ENCODE peak calls at places on chromosomes 12 and 14, in ten cellular contexts. C is trophoblast cell, F is cardiac fibroblast, X is A549, L is MM.1S, O is kidney epithelial cell, K is GM23338, N is neuronal stem cell, W is kidney, V is GM12865. S is an unnamed sample.

GRCh38 chr14:58280954-58281787 is 17.2 kb upstream of the ARID4A start:
- DNase-seq in X (peak; percentile 28), V (peak; percentile 22), W (no peak), K (no peak), F (peak; percentile 96), L (no peak), O (peak; percentile 93), N (no peak), C (peak; percentile 39), S (peak; percentile 98)

GRCh38 chr14:75200451-75200850 is 24.0 kb upstream of the TMED10 start:
- DNase-seq in W (peak; percentile 78), N (no peak), C (peak; percentile 87), K (no peak), F (no peak), V (no peak), L (no peak), X (no peak), O (no peak), S (no peak)

GRCh38 chr12:62834971-62835547 is 99.9 kb downstream of the PPM1H start:
- DNase-seq in N (peak; percentile 46), O (peak; percentile 39), V (peak; percentile 73), L (no peak), X (no peak), C (no peak), K (no peak), W (no peak), F (peak; percentile 58), S (peak; percentile 81)

GRCh38 chr12:87127272-87127671 is 871.1 kb upstream of the MGAT4C start:
- DNase-seq in V (no peak), C (no peak), L (no peak), F (peak; percentile 31), N (no peak), X (no peak), K (no peak), W (no peak), O (no peak), S (no peak)

GRCh38 chr14:59870277-59871165 is at the start of gene RTN1:
- DNase-seq in W (peak; percentile 88), L (peak; percentile 24), F (peak; percentile 27), X (no peak), V (peak; percentile 51), N (peak; percentile 65), O (no peak), C (peak; percentile 54), K (peak; percentile 85), S (no peak)

GRCh38 chr12:124399622-124400021 is 104.7 kb downstream of the RFLNA start:
- DNase-seq in X (peak; percentile 69), F (peak; percentile 40), O (no peak), V (peak; percentile 23), W (no peak), K (peak; percentile 75), N (peak; percentile 36), L (no peak), C (peak; percentile 62), S (no peak)

GRCh38 chr12:88998421-88998820 is 353.9 kb downstream of the DUSP6 start:
- DNase-seq in W (no peak), O (no peak), L (peak; percentile 60), N (no peak), X (no peak), K (no peak), C (no peak), F (peak; percentile 53), V (no peak), S (no peak)

GRCh38 chr12:49966511-49967041 is 4.9 kb downstream of the AQP5 start:
- DNase-seq in O (no peak), K (no peak), L (no peak), V (no peak), X (no peak), F (no peak), W (no peak), N (no peak), C (no peak), S (no peak)

GRCh38 chr12:109736552-109737108 is 23.0 kb downstream of the FAM222A start:
- DNase-seq in W (peak; percentile 82), F (peak; percentile 57), V (no peak), L (no peak), X (no peak), C (peak; percentile 36), N (peak; percentile 83), K (peak; percentile 95), O (peak; percentile 56), S (no peak)

GRCh38 chr12:61993734-61994345 is 266.4 kb upstream of the USP15 start:
- DNase-seq in X (no peak), L (peak; percentile 26), F (peak; percentile 11), O (no peak), V (peak; percentile 43), K (peak; percentile 77), W (no peak), N (peak; percentile 47), C (peak; percentile 53), S (no peak)

GRCh38 chr12:117311-117710 is 50.7 kb downstream of the IQSEC3 start:
- DNase-seq in X (no peak), W (no peak), K (no peak), V (no peak), C (no peak), F (no peak), N (no peak), L (no peak), O (no peak), S (no peak)

GRCh38 chr12:389138-390096 is at the start of gene KDM5A:
- DNase-seq in C (peak; percentile 96), N (peak; percentile 96), L (peak; percentile 93), F (peak; percentile 96), X (peak; percentile 92), W (peak; percentile 96), V (peak; percentile 95), O (no peak), K (peak; percentile 97), S (peak; percentile 74)

DNA sequence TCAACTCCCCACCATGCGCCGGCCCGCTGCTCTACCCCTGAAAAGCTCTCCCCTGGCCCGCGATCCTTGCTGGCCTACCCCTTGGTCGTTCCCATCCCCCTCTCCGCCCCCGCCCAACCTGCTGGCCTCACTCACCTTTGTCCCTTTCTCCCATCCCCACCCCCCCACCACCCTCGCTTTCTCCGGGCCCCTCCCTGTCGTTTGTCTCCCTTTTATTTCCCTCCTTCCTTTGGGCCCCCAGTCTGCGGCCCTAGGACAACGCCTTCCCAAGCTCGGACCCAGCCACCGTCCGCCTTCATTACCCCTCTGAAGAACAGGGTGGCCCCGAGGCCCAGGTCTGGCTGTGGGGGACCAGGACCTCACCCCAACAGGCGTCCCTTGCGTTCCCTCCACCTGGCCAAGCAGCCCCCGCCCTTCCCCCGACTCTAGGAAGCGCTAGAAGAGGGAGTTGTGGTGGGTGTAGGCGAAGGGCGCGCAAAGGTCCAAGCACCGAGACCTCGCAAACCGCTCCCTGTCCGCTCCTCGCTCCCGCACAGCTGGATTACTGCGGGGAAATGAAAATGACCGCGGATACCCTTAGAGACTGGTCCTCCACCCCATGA is 6.9 kb upstream of the SLC7A7 start:
- DNase-seq in C (no peak), O (no peak), W (peak; percentile 80), V (no peak), K (peak; percentile 86), N (no peak), F (no peak), L (no peak), X (no peak), S (no peak)
- H3K4me3 ChIP-seq in C (peak overlapping the region; percentile 65), O (no peak overlapping the region), W (peak overlapping the region; percentile 47), V (peak overlapping the region; percentile 62), K (peak overlapping the region; percentile 86), N (peak overlapping the region; percentile 77), F (peak overlapping the region; percentile 33), L (no peak overlapping the region), X (no peak overlapping the region), S (peak overlapping the region; percentile 33)

DNA sequence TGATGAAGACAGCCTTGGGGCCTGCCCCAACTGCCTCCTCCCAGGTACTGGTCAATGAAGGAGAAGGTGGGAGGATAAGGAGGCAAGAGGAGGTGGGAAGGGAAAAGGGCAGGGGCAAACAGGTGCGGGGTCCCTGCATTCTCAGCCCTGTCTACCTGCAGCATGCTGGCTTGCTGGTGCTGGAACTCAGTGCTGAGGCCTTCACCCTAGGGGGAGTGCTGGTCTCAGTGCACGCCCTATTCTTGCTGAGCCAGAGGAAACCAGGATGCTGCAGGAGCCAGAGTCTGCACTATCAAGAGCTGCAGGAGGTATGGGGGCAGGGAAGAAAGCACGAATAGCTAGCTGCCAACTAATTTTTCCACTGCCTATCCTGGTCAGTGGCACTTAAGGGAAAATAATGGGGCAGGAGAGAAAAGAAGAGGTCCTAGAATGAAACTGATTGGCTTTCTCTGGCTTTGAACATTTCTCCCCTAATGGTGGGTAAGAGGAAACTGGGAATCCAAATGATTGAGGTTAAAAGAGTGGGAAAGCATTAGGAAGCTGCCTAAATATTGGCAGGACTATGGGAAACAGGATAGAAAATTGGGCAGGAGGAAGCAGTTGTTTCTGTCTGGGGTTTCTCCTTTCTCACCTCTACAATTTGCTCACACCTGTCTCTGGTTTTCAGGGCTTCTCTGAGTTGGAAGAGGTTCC is 1.8 kb downstream of the TMEM253 start:
- DNase-seq in L (no peak), V (no peak), N (no peak), F (no peak), O (no peak), K (peak; percentile 43), C (no peak), X (no peak), W (no peak), S (no peak)
- H3K4me3 ChIP-seq in L (peak overlapping the region; percentile 76), V (peak overlapping the region; percentile 74), N (peak overlapping the region; percentile 45), F (peak overlapping the region; percentile 71), O (peak overlapping the region; percentile 58), K (peak overlapping the region; percentile 90), C (no peak overlapping the region), X (peak overlapping the region; percentile 57), W (peak overlapping the region; percentile 87), S (peak overlapping the region; percentile 73)

GRCh38 chr14:73342670-73343069 is 105.4 kb downstream of the PAPLN start:
- DNase-seq in O (no peak), V (no peak), N (no peak), W (no peak), F (no peak), X (no peak), L (no peak), C (no peak), K (no peak), S (no peak)
- H3K4me3 ChIP-seq in O (no peak overlapping the region), V (no peak overlapping the region), N (no peak overlapping the region), W (no peak overlapping the region), F (no peak overlapping the region), X (no peak overlapping the region), L (no peak overlapping the region), C (no peak overlapping the region), K (no peak overlapping the region), S (no peak overlapping the region)

GRCh38 chr14:38877744-38878388 is 225.2 kb downstream of the SEC23A start:
- DNase-seq in O (no peak), L (no peak), X (no peak), C (peak; percentile 6), F (no peak), N (no peak), K (no peak), W (no peak), V (no peak), S (no peak)

GRCh38 chr14:38883127-38883526 is 219.9 kb downstream of the SEC23A start:
- DNase-seq in L (no peak), V (no peak), X (no peak), K (no peak), F (no peak), W (no peak), C (no peak), O (no peak), N (no peak), S (no peak)

GRCh38 chr14:38884109-38884508 is 218.9 kb downstream of the SEC23A start:
- DNase-seq in K (no peak), X (no peak), C (no peak), L (no peak), N (no peak), O (no peak), F (no peak), W (no peak), V (no peak), S (no peak)

GRCh38 chr14:38882533-38882932 is 220.5 kb downstream of the SEC23A start:
- DNase-seq in O (no peak), X (no peak), F (no peak), N (no peak), L (no peak), W (no peak), K (no peak), V (no peak), C (no peak), S (no peak)

GRCh38 chr14:38880643-38881567 is 222.1 kb downstream of the SEC23A start:
- DNase-seq in F (no peak), W (no peak), O (no peak), N (no peak), X (no peak), C (no peak), V (no peak), L (no peak), K (no peak), S (no peak)
- H3K4me3 ChIP-seq in F (no peak overlapping the region), W (no peak overlapping the region), O (no peak overlapping the region), N (no peak overlapping the region), X (no peak overlapping the region), C (no peak overlapping the region), V (no peak overlapping the region), L (no peak overlapping the region), K (no peak overlapping the region), S (no peak overlapping the region)